ENCODE peak calls at places on chromosomes 12 and 14, in six cellular contexts. One of them, this sample, is unnamed.

GRCh38 chr14:101225729-101226152 is 322.2 kb upstream of the RTL1 start:
- DNase-seq in GM10248: no peak
- DNase-seq in pancreas: no peak
- DNase-seq in AG08395: no peak
- DNase-seq in T-helper 2 cell: no peak
- DNase-seq in neuronal stem cell: no peak
- DNase-seq in this sample: no peak

GRCh38 chr12:6921996-6922935 is 5.5 kb upstream of the ATN1 start:
- DNase-seq in pancreas: no peak
- DNase-seq in neuronal stem cell: no peak
- DNase-seq in T-helper 2 cell: no peak
- DNase-seq in AG08395: no peak
- DNase-seq in GM10248: no peak
- DNase-seq in this sample: no peak

GRCh38 chr14:68924392-68925158 is 54.5 kb downstream of the ACTN1 start:
- DNase-seq in T-helper 2 cell: no peak
- DNase-seq in pancreas: no peak
- DNase-seq in AG08395: no peak
- DNase-seq in neuronal stem cell: no peak
- DNase-seq in GM10248: no peak
- DNase-seq in this sample: no peak

GRCh38 chr14:67973415-67973814 is 153.8 kb downstream of the RAD51B start:
- DNase-seq in AG08395: no peak
- DNase-seq in neuronal stem cell: no peak
- DNase-seq in pancreas: no peak
- DNase-seq in T-helper 2 cell: no peak
- DNase-seq in GM10248: no peak
- DNase-seq in this sample: no peak

GRCh38 chr12:91178801-91179200 is 3.8 kb downstream of the DCN start:
- DNase-seq in neuronal stem cell: no peak
- DNase-seq in GM10248: no peak
- DNase-seq in T-helper 2 cell: no peak
- DNase-seq in AG08395: no peak
- DNase-seq in pancreas: no peak
- DNase-seq in this sample: no peak

GRCh38 chr12:26196424-26196722 is 1.0 kb downstream of the SSPN start:
- DNase-seq in pancreas: no peak
- DNase-seq in AG08395: no peak
- DNase-seq in T-helper 2 cell: no peak
- DNase-seq in GM10248: no peak
- DNase-seq in neuronal stem cell: no peak
- DNase-seq in this sample: no peak

GRCh38 chr12:95731519-95731958 is 59.0 kb downstream of the NTN4 start:
- DNase-seq in AG08395: no peak
- DNase-seq in T-helper 2 cell: no peak
- DNase-seq in pancreas: no peak
- DNase-seq in GM10248: peak; percentile 20
- DNase-seq in neuronal stem cell: no peak
- DNase-seq in this sample: no peak

GRCh38 chr14:96940009-96940408 is 142.8 kb downstream of the VRK1 start:
- DNase-seq in AG08395: no peak
- DNase-seq in T-helper 2 cell: no peak
- DNase-seq in GM10248: no peak
- DNase-seq in neuronal stem cell: no peak
- DNase-seq in pancreas: no peak
- DNase-seq in this sample: no peak

GRCh38 chr12:24814379-24815086 is 134.4 kb downstream of the BCAT1 start:
- DNase-seq in T-helper 2 cell: no peak
- DNase-seq in pancreas: no peak
- DNase-seq in AG08395: no peak
- DNase-seq in GM10248: peak; percentile 11
- DNase-seq in neuronal stem cell: no peak
- DNase-seq in this sample: no peak

GRCh38 chr14:90109858-90110257 is 48.1 kb downstream of the KCNK13 start:
- DNase-seq in AG08395: no peak
- DNase-seq in T-helper 2 cell: no peak
- DNase-seq in GM10248: no peak
- DNase-seq in neuronal stem cell: no peak
- DNase-seq in pancreas: no peak
- DNase-seq in this sample: peak; percentile 48

GRCh38 chr14:58738189-58738836 is 100.6 kb downstream of the DACT1 start:
- DNase-seq in GM10248: no peak
- DNase-seq in AG08395: peak; percentile 56
- DNase-seq in T-helper 2 cell: no peak
- DNase-seq in pancreas: no peak
- DNase-seq in neuronal stem cell: no peak
- DNase-seq in this sample: no peak

GRCh38 chr14:34023824-34024767 is 73.2 kb upstream of the EGLN3 start:
- DNase-seq in T-helper 2 cell: no peak
- DNase-seq in pancreas: no peak
- DNase-seq in neuronal stem cell: no peak
- DNase-seq in AG08395: no peak
- DNase-seq in GM10248: no peak
- DNase-seq in this sample: no peak

GRCh38 chr12:13962699-13963098 is 18.7 kb downstream of the GRIN2B start:
- DNase-seq in T-helper 2 cell: no peak
- DNase-seq in AG08395: no peak
- DNase-seq in neuronal stem cell: no peak
- DNase-seq in pancreas: no peak
- DNase-seq in GM10248: no peak
- DNase-seq in this sample: no peak

GRCh38 chr14:105324871-105325270 is 10.3 kb downstream of the PACS2 start:
- DNase-seq in pancreas: peak; percentile 10
- DNase-seq in T-helper 2 cell: no peak
- DNase-seq in GM10248: no peak
- DNase-seq in AG08395: no peak
- DNase-seq in neuronal stem cell: no peak
- DNase-seq in this sample: no peak

GRCh38 chr12:62481843-62482540 is 15.4 kb downstream of the MON2 start:
- DNase-seq in T-helper 2 cell: no peak
- DNase-seq in GM10248: no peak
- DNase-seq in neuronal stem cell: no peak
- DNase-seq in pancreas: no peak
- DNase-seq in AG08395: no peak
- DNase-seq in this sample: no peak